ENCODE peak calls at places on chromosomes 5 and 9, in eight cellular contexts. One of them, this sample, is unnamed.
A peak's percentile ranks its signal among the peaks of the same experiment; 100 is the strongest.

GRCh38 chr5:176533894-176534611 is 3.1 kb downstream of the RNF44 start:
- DNase-seq in stomach: peak; percentile 49
- DNase-seq in suprapubic skin: no peak
- DNase-seq in GM12878: no peak
- DNase-seq in sigmoid colon: no peak
- DNase-seq in transverse colon: peak; percentile 47
- DNase-seq in HepG2: peak; percentile 71
- DNase-seq in K562: no peak
- DNase-seq in this sample: peak; percentile 50

GRCh38 chr5:72988769-72989168 is 32.9 kb downstream of the FCHO2 start:
- DNase-seq in GM12878: no peak
- DNase-seq in K562: peak; percentile 46
- DNase-seq in stomach: no peak
- DNase-seq in sigmoid colon: no peak
- DNase-seq in suprapubic skin: no peak
- DNase-seq in transverse colon: no peak
- DNase-seq in HepG2: no peak
- DNase-seq in this sample: no peak

GRCh38 chr5:153551537-153552079 is 61.1 kb downstream of the GRIA1 start:
- DNase-seq in stomach: no peak
- DNase-seq in K562: no peak
- DNase-seq in GM12878: no peak
- DNase-seq in suprapubic skin: no peak
- DNase-seq in HepG2: no peak
- DNase-seq in transverse colon: no peak
- DNase-seq in sigmoid colon: no peak
- DNase-seq in this sample: no peak

GRCh38 chr9:98906273-98907040 is 37.2 kb upstream of the COL15A1 start:
- DNase-seq in sigmoid colon: no peak
- DNase-seq in GM12878: no peak
- DNase-seq in suprapubic skin: no peak
- DNase-seq in stomach: no peak
- DNase-seq in HepG2: no peak
- DNase-seq in K562: peak; percentile 84
- DNase-seq in transverse colon: no peak
- DNase-seq in this sample: no peak

GRCh38 chr5:124764585-124764984 is 18.1 kb upstream of the ZNF608 start:
- DNase-seq in transverse colon: no peak
- DNase-seq in stomach: no peak
- DNase-seq in K562: no peak
- DNase-seq in GM12878: no peak
- DNase-seq in sigmoid colon: no peak
- DNase-seq in HepG2: no peak
- DNase-seq in suprapubic skin: no peak
- DNase-seq in this sample: no peak

GRCh38 chr5:168875839-168876238 is 296.7 kb upstream of the PANK3 start:
- DNase-seq in stomach: no peak
- DNase-seq in suprapubic skin: no peak
- DNase-seq in HepG2: no peak
- DNase-seq in K562: no peak
- DNase-seq in transverse colon: no peak
- DNase-seq in sigmoid colon: no peak
- DNase-seq in GM12878: no peak
- DNase-seq in this sample: no peak

GRCh38 chr5:107607656-107608368 is 62.9 kb downstream of the EFNA5 start:
- DNase-seq in stomach: no peak
- DNase-seq in HepG2: no peak
- DNase-seq in transverse colon: no peak
- DNase-seq in suprapubic skin: no peak
- DNase-seq in K562: no peak
- DNase-seq in sigmoid colon: no peak
- DNase-seq in GM12878: no peak
- DNase-seq in this sample: no peak

GRCh38 chr5:96714951-96715451 is 52.8 kb downstream of the CAST start:
- DNase-seq in stomach: peak; percentile 63
- DNase-seq in HepG2: peak; percentile 96
- DNase-seq in sigmoid colon: peak; percentile 73
- DNase-seq in transverse colon: peak; percentile 75
- DNase-seq in GM12878: no peak
- DNase-seq in K562: peak; percentile 54
- DNase-seq in suprapubic skin: no peak
- DNase-seq in this sample: peak; percentile 84

GRCh38 chr9:77194423-77194822 is 17.1 kb downstream of the VPS13A start:
- DNase-seq in suprapubic skin: no peak
- DNase-seq in transverse colon: no peak
- DNase-seq in sigmoid colon: no peak
- DNase-seq in HepG2: no peak
- DNase-seq in stomach: no peak
- DNase-seq in K562: no peak
- DNase-seq in GM12878: no peak
- DNase-seq in this sample: no peak

GRCh38 chr5:65927497-65928340 is 1.3 kb downstream of the ERBIN start:
- DNase-seq in GM12878: no peak
- DNase-seq in stomach: no peak
- DNase-seq in K562: peak; percentile 72
- DNase-seq in sigmoid colon: no peak
- DNase-seq in transverse colon: no peak
- DNase-seq in HepG2: peak; percentile 52
- DNase-seq in suprapubic skin: no peak
- DNase-seq in this sample: peak; percentile 28

GRCh38 chr5:72166070-72166979 is 59.0 kb downstream of the MAP1B start:
- DNase-seq in transverse colon: no peak
- DNase-seq in GM12878: no peak
- DNase-seq in HepG2: no peak
- DNase-seq in suprapubic skin: no peak
- DNase-seq in K562: peak; percentile 94
- DNase-seq in stomach: no peak
- DNase-seq in sigmoid colon: peak; percentile 70
- DNase-seq in this sample: no peak

GRCh38 chr9:38229123-38229829 is 160.2 kb upstream of the SHB start:
- DNase-seq in K562: no peak
- DNase-seq in transverse colon: no peak
- DNase-seq in GM12878: no peak
- DNase-seq in suprapubic skin: no peak
- DNase-seq in sigmoid colon: no peak
- DNase-seq in stomach: no peak
- DNase-seq in HepG2: no peak
- DNase-seq in this sample: no peak

DNA sequence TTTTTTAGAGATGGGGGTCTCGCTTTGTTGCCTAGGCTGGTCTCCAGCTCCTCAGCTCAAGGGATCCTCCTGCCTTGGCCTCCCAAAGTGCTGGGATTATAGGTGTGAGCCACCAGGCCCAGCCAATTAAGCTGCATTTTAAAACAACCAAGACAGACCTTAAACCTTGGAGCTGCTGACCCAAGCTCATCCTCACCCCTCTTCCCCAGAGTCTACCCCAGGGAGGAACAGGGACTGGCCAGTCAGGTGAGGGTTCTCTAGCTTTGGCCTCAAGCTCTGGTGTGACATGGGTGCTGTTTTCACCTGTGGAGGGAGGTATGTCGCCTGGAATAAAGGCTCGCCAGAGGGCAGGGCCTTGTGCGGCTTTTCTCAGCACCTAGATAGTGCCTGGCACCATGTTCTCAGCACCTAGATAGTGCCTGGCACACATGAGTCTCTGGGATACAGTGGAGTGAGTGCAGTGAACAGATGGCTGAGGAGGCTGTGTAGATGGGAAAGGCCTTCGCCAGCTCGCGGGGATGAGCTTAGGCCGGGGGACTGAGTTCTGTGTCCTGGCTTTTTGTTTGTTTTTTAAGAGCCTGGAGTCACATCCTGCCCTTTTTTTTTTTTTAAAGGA is 7.4 kb downstream of the CDK9 start:
- DNase-seq in GM12878: no peak
- DNase-seq in suprapubic skin: no peak
- DNase-seq in stomach: peak; percentile 48
- DNase-seq in transverse colon: no peak
- DNase-seq in K562: peak; percentile 15
- DNase-seq in HepG2: no peak
- DNase-seq in sigmoid colon: no peak
- DNase-seq in this sample: no peak
- H3K36me3 ChIP-seq in GM12878: peaks cover 18% of the 10 kb centered on the region
- H3K36me3 ChIP-seq in suprapubic skin: peaks cover 49% of the 10 kb centered on the region
- H3K36me3 ChIP-seq in stomach: peaks cover 44% of the 10 kb centered on the region
- H3K36me3 ChIP-seq in transverse colon: no peaks in the 10 kb centered on the region
- H3K36me3 ChIP-seq in K562: peaks cover 50% of the 10 kb centered on the region
- H3K36me3 ChIP-seq in HepG2: peaks cover 14% of the 10 kb centered on the region
- H3K36me3 ChIP-seq in sigmoid colon: peaks cover 17% of the 10 kb centered on the region
- H3K36me3 ChIP-seq in this sample: peaks cover 49% of the 10 kb centered on the region

GRCh38 chr5:119411291-119411934 is 40.9 kb upstream of the HSD17B4 start:
- DNase-seq in K562: peak; percentile 21
- DNase-seq in sigmoid colon: no peak
- DNase-seq in GM12878: no peak
- DNase-seq in suprapubic skin: no peak
- DNase-seq in stomach: no peak
- DNase-seq in HepG2: no peak
- DNase-seq in transverse colon: no peak
- DNase-seq in this sample: no peak

GRCh38 chr5:119409235-119409815 is 43.0 kb upstream of the HSD17B4 start:
- DNase-seq in suprapubic skin: no peak
- DNase-seq in stomach: no peak
- DNase-seq in sigmoid colon: no peak
- DNase-seq in transverse colon: no peak
- DNase-seq in GM12878: no peak
- DNase-seq in K562: peak; percentile 43
- DNase-seq in HepG2: no peak
- DNase-seq in this sample: no peak

GRCh38 chr5:119412828-119413227 is 39.5 kb upstream of the HSD17B4 start:
- DNase-seq in sigmoid colon: no peak
- DNase-seq in GM12878: no peak
- DNase-seq in HepG2: no peak
- DNase-seq in stomach: no peak
- DNase-seq in transverse colon: peak; percentile 52
- DNase-seq in K562: no peak
- DNase-seq in suprapubic skin: no peak
- DNase-seq in this sample: no peak

GRCh38 chr5:119410448-119411170 is 41.7 kb upstream of the HSD17B4 start:
- DNase-seq in GM12878: no peak
- DNase-seq in suprapubic skin: no peak
- DNase-seq in stomach: no peak
- DNase-seq in sigmoid colon: no peak
- DNase-seq in K562: no peak
- DNase-seq in transverse colon: no peak
- DNase-seq in HepG2: no peak
- DNase-seq in this sample: no peak

DNA sequence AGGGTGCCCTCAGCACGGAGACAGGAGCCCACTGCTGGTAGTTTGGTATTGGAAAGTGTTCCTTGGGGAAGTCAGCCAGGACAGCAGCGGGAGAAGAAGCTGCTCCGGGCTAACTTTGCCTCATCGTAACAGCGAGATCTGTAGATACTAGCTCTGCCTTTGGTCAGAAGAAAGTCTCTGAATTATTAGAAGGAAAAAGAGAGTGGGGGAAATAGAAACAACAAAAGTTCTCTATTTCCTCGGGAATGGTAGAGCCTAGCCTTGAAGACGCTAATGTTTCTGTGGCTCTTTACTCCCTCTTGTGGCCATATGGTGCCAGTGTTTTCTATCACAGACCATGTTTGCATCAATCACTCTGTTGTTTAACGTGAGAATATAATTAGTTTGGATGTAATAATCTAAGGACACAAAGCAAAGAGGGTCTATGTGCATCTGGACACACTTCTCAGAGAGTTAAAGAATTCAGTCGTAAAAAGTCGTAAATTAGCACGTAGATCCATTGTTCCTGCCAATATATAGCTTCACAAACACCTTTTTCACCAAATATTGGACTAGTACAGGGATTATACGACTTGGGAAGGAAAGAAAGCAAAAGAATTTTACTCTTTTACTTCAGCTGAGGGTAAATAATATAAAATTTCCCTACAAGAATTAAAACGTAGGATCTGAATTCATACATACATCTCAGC is 40.2 kb upstream of the HSD17B4 start:
- DNase-seq in transverse colon: peak; percentile 63
- DNase-seq in stomach: peak; percentile 66
- DNase-seq in suprapubic skin: no peak
- DNase-seq in HepG2: peak; percentile 57
- DNase-seq in sigmoid colon: peak; percentile 69
- DNase-seq in GM12878: peak; percentile 65
- DNase-seq in K562: peak; percentile 84
- DNase-seq in this sample: peak; percentile 71
- TF ChIP-seq POLR2AphosphoS5 in transverse colon: peak; percentile 34
- TF ChIP-seq POLR2AphosphoS5 in stomach: no peak
- TF ChIP-seq POLR2AphosphoS5 in suprapubic skin: no peak
- TF ChIP-seq POLR2AphosphoS5 in HepG2: no peak
- TF ChIP-seq POLR2AphosphoS5 in sigmoid colon: no peak
- TF ChIP-seq POLR2AphosphoS5 in GM12878: no peak
- TF ChIP-seq POLR2AphosphoS5 in K562: no peak
- TF ChIP-seq POLR2AphosphoS5 in this sample: no peak

GRCh38 chr5:174733091-174733690 is 8.8 kb downstream of the MSX2 start:
- DNase-seq in transverse colon: no peak
- DNase-seq in stomach: no peak
- DNase-seq in GM12878: no peak
- DNase-seq in suprapubic skin: no peak
- DNase-seq in HepG2: no peak
- DNase-seq in sigmoid colon: no peak
- DNase-seq in K562: no peak
- DNase-seq in this sample: no peak
- TF ChIP-seq EP300 in transverse colon: no peak
- TF ChIP-seq EP300 in stomach: no peak
- TF ChIP-seq EP300 in GM12878: no peak
- TF ChIP-seq EP300 in suprapubic skin: no peak
- TF ChIP-seq EP300 in HepG2: no peak
- TF ChIP-seq EP300 in sigmoid colon: no peak
- TF ChIP-seq EP300 in K562: no peak
- TF ChIP-seq EP300 in this sample: no peak

GRCh38 chr9:5767968-5768932 is 64.7 kb downstream of the ERMP1 start:
- DNase-seq in suprapubic skin: no peak
- DNase-seq in stomach: no peak
- DNase-seq in GM12878: peak; percentile 66
- DNase-seq in transverse colon: no peak
- DNase-seq in HepG2: no peak
- DNase-seq in sigmoid colon: no peak
- DNase-seq in K562: no peak
- DNase-seq in this sample: no peak

GRCh38 chr9:5778799-5779198 is 54.1 kb downstream of the ERMP1 start:
- DNase-seq in transverse colon: no peak
- DNase-seq in stomach: no peak
- DNase-seq in HepG2: no peak
- DNase-seq in suprapubic skin: no peak
- DNase-seq in K562: no peak
- DNase-seq in sigmoid colon: no peak
- DNase-seq in GM12878: no peak
- DNase-seq in this sample: no peak

DNA sequence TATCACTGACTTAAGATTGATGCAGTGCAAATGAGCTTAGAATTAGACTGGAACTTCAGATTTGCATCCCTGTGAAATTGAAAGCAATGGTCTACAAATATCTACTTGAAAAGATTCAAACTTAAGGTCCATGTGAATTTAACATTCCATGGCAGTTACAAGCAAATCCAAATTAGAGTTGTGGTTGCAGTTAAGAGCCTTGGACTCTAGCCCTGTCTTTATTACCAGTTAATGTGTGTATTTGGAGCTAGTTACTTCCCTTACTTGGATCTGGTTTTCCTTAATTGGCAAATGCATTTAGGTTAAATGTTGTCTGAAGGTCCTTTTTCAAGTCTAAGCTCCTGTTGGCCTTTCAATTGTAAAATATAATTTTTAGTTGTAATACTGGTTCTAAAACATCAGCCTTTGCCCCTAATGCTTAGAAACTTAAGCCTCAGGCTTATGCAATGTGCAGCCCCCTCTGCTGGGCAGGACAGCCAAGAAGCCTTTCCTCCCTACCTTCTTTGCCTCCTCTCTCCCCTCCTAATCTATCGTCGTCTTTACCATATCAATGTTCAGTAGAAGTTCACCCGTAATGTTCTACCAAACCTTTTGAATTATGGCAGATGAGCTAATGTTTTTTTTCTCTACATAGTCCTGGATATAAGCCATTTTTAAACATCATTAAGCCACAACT is 59.5 kb downstream of the ERMP1 start:
- DNase-seq in transverse colon: no peak
- DNase-seq in sigmoid colon: no peak
- DNase-seq in HepG2: no peak
- DNase-seq in GM12878: no peak
- DNase-seq in suprapubic skin: no peak
- DNase-seq in K562: no peak
- DNase-seq in stomach: no peak
- DNase-seq in this sample: no peak
- H3K36me3 ChIP-seq in transverse colon: no peaks in the 10 kb centered on the region
- H3K36me3 ChIP-seq in sigmoid colon: peaks cover 6% of the 10 kb centered on the region
- H3K36me3 ChIP-seq in HepG2: peaks cover 5% of the 10 kb centered on the region
- H3K36me3 ChIP-seq in GM12878: peaks cover 56% of the 10 kb centered on the region
- H3K36me3 ChIP-seq in suprapubic skin: peaks cover 89% of the 10 kb centered on the region
- H3K36me3 ChIP-seq in K562: peaks cover 75% of the 10 kb centered on the region
- H3K36me3 ChIP-seq in stomach: peaks cover 41% of the 10 kb centered on the region
- H3K36me3 ChIP-seq in this sample: peaks cover 21% of the 10 kb centered on the region

This sample was measured in upper lobe of left lung.